ENCODE peak calls at places on chromosomes 3 and 15, in four cellular contexts. One of them, this sample, is unnamed.

GRCh38 chr3:13079510-13079909 is 6.3 kb upstream of the IQSEC1 start:
- DNase-seq in A549: no peak
- DNase-seq in esophagus muscularis mucosa: no peak
- DNase-seq in body of pancreas: no peak
- DNase-seq in this sample: no peak

GRCh38 chr3:164233951-164234350 is 844.3 kb downstream of the SI start:
- DNase-seq in esophagus muscularis mucosa: no peak
- DNase-seq in A549: no peak
- DNase-seq in body of pancreas: no peak
- DNase-seq in this sample: no peak

GRCh38 chr3:29594261-29594660 is 313.4 kb downstream of the RBMS3 start:
- DNase-seq in A549: no peak
- DNase-seq in esophagus muscularis mucosa: no peak
- DNase-seq in body of pancreas: no peak
- DNase-seq in this sample: no peak

GRCh38 chr3:184738982-184739381 is 27.1 kb upstream of the MAGEF1 start:
- DNase-seq in body of pancreas: no peak
- DNase-seq in esophagus muscularis mucosa: no peak
- DNase-seq in A549: no peak
- DNase-seq in this sample: no peak

GRCh38 chr3:192851821-192852352 is 65.8 kb downstream of the MB21D2 start:
- DNase-seq in esophagus muscularis mucosa: no peak
- DNase-seq in body of pancreas: peak
- DNase-seq in A549: peak
- DNase-seq in this sample: no peak

GRCh38 chr3:143288944-143289343 is 169.4 kb downstream of the CHST2 start:
- DNase-seq in body of pancreas: no peak
- DNase-seq in esophagus muscularis mucosa: no peak
- DNase-seq in A549: no peak
- DNase-seq in this sample: no peak

GRCh38 chr15:40352221-40352901 is 1.5 kb downstream of the PHGR1 start:
- DNase-seq in A549: no peak
- DNase-seq in body of pancreas: no peak
- DNase-seq in esophagus muscularis mucosa: no peak
- DNase-seq in this sample: no peak

GRCh38 chr15:45635191-45635638 is 386 bp downstream of the SQOR start:
- DNase-seq in esophagus muscularis mucosa: peak
- DNase-seq in A549: peak
- DNase-seq in body of pancreas: peak
- DNase-seq in this sample: peak

GRCh38 chr15:69424748-69425413 is 10.7 kb downstream of the KIF23 start:
- DNase-seq in A549: no peak
- DNase-seq in body of pancreas: no peak
- DNase-seq in esophagus muscularis mucosa: no peak
- DNase-seq in this sample: no peak

GRCh38 chr3:104598848-104599501 is 767.7 kb upstream of the ALCAM start:
- DNase-seq in A549: peak
- DNase-seq in esophagus muscularis mucosa: no peak
- DNase-seq in body of pancreas: peak
- DNase-seq in this sample: no peak

GRCh38 chr3:116939091-116939490 is 229.5 kb downstream of the TUSC7 start:
- DNase-seq in body of pancreas: no peak
- DNase-seq in A549: no peak
- DNase-seq in esophagus muscularis mucosa: no peak
- DNase-seq in this sample: no peak

GRCh38 chr15:36325206-36325605 is 254.2 kb upstream of the CDIN1 start:
- DNase-seq in esophagus muscularis mucosa: no peak
- DNase-seq in body of pancreas: no peak
- DNase-seq in A549: no peak
- DNase-seq in this sample: no peak

GRCh38 chr3:129888739-129889138 is 4.8 kb downstream of the TMCC1 start:
- DNase-seq in body of pancreas: no peak
- DNase-seq in esophagus muscularis mucosa: no peak
- DNase-seq in A549: peak
- DNase-seq in this sample: no peak

GRCh38 chr3:101861978-101862421 is 12.7 kb downstream of the NFKBIZ start:
- DNase-seq in A549: no peak
- DNase-seq in esophagus muscularis mucosa: no peak
- DNase-seq in body of pancreas: no peak
- DNase-seq in this sample: no peak
- TF ChIP-seq POLR2A in A549: no peak
- TF ChIP-seq POLR2A in esophagus muscularis mucosa: no peak
- TF ChIP-seq POLR2A in body of pancreas: no peak
- TF ChIP-seq POLR2A in this sample: peak

GRCh38 chr3:66497288-66497972 is 3.4 kb downstream of the LRIG1 start:
- DNase-seq in A549: no peak
- DNase-seq in esophagus muscularis mucosa: no peak
- DNase-seq in body of pancreas: no peak
- DNase-seq in this sample: no peak

GRCh38 chr3:66500575-66501482 is at the start of gene LRIG1:
- DNase-seq in body of pancreas: peak
- DNase-seq in esophagus muscularis mucosa: peak
- DNase-seq in A549: peak
- DNase-seq in this sample: peak

GRCh38 chr3:66499881-66500574 is 794 bp downstream of the LRIG1 start:
- DNase-seq in body of pancreas: peak
- DNase-seq in esophagus muscularis mucosa: no peak
- DNase-seq in A549: no peak
- DNase-seq in this sample: peak

GRCh38 chr3:66497982-66498671 is 2.7 kb downstream of the LRIG1 start:
- DNase-seq in A549: no peak
- DNase-seq in body of pancreas: peak
- DNase-seq in esophagus muscularis mucosa: no peak
- DNase-seq in this sample: no peak

GRCh38 chr3:66498718-66499611 is 1.9 kb downstream of the LRIG1 start:
- DNase-seq in esophagus muscularis mucosa: no peak
- DNase-seq in body of pancreas: no peak
- DNase-seq in A549: no peak
- DNase-seq in this sample: no peak
- TF ChIP-seq POLR2A in esophagus muscularis mucosa: no peak
- TF ChIP-seq POLR2A in body of pancreas: no peak
- TF ChIP-seq POLR2A in A549: no peak
- TF ChIP-seq POLR2A in this sample: no peak

DNA sequence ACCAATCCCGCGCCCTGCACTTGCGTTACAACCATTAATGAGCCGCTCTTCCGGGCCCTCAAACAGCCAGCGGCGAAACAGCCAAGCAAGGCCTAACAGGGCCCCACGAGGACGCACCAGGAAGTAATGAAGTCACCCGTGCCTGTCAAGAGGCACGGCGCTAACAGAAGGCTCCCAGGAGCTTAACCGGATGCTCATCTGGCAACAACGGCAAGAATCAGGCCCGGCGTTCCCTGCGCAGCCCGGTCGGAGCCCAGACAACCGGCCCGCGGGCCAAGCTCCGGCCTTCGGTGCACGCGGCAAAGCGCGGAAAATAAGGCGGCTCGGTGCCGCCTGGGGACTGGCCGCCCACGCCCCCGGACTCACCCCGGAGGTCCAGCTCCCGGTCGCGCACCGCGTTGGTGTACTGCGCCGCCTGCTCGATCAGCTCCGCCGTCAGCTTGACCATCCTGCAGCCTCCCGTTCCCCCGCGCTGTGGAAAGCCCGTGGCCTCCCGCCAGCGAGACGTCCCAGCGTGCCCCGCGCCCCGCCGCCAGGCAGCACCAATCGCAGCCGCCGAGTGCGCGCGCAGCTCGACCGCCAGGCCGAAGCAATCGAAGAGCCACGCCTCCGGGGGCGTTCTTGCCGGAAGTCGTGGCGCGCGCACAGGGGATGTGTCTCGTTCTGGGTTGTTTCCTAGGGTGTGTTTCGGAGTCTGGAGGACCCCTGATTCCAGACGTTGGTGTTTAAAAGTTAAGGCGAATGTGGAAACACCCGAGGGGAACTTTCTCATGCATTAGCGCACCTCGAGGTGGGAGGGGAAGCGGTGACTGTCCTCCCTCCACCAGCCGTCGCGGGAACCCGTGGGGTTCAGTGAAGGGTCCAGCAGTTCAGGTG is at the start of gene SNRPA1:
- DNase-seq in esophagus muscularis mucosa: peak
- DNase-seq in A549: peak
- DNase-seq in body of pancreas: peak
- DNase-seq in this sample: peak
- TF ChIP-seq POLR2A in esophagus muscularis mucosa: peak
- TF ChIP-seq POLR2A in A549: peak
- TF ChIP-seq POLR2A in body of pancreas: peak
- TF ChIP-seq POLR2A in this sample: peak

GRCh38 chr3:101721650-101721917 is 2.8 kb upstream of the CEP97 start:
- DNase-seq in A549: no peak
- DNase-seq in esophagus muscularis mucosa: no peak
- DNase-seq in body of pancreas: no peak
- DNase-seq in this sample: no peak

GRCh38 chr3:101722394-101723173 is 1.8 kb upstream of the CEP97 start:
- DNase-seq in A549: no peak
- DNase-seq in body of pancreas: no peak
- DNase-seq in esophagus muscularis mucosa: no peak
- DNase-seq in this sample: peak

GRCh38 chr3:101725192-101725889 is 927 bp downstream of the CEP97 start:
- DNase-seq in A549: no peak
- DNase-seq in esophagus muscularis mucosa: no peak
- DNase-seq in body of pancreas: peak
- DNase-seq in this sample: no peak

GRCh38 chr3:101725890-101726275 is 1.5 kb downstream of the CEP97 start:
- DNase-seq in A549: no peak
- DNase-seq in body of pancreas: no peak
- DNase-seq in esophagus muscularis mucosa: no peak
- DNase-seq in this sample: no peak

DNA sequence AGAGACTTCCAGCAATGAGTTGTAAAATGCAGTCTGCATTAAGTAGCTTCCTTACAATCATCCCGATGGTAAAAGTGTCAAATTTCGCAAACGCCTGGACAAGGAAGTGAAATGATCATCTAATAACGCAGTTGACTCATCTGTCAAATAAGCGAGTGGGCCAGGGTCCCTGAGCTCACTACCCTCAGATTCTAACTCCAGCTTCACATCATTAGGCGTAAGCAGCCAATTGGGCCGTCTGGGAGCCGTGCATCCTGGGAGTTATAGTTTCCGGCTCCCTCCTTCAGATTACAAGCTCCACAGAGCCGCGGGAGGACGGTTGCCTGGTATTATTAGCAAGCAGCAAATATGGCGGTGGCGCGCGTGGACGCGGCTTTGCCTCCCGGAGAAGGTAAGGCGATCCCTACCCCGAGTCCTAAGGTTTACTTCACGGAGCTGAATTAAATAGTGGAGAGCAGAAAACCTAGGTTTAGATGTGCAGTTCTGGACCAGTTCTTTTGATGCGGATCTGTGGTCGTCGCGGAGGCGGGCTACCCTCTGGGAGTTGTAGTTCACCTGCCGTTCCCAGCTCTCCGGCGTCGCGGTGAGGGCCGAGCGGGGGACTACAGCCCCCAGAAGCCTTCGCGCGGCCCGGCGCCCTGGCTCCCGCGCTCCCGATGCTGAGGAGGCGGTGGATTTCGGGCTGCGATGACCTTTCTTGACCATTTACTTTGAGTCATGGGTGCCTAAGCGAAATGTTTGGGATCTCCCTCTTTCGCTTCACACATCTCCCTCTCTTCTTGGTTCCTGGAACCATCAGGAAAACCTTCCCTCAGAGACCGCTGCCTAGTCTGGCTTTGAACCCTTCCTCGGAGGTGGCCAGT is at the start of gene CEP97:
- DNase-seq in body of pancreas: peak
- DNase-seq in esophagus muscularis mucosa: peak
- DNase-seq in A549: peak
- DNase-seq in this sample: peak
- TF ChIP-seq POLR2A in body of pancreas: no peak
- TF ChIP-seq POLR2A in esophagus muscularis mucosa: no peak
- TF ChIP-seq POLR2A in A549: peak
- TF ChIP-seq POLR2A in this sample: peak

GRCh38 chr3:127763816-127764215 is 58.5 kb downstream of the MGLL start:
- DNase-seq in A549: no peak
- DNase-seq in body of pancreas: no peak
- DNase-seq in esophagus muscularis mucosa: no peak
- DNase-seq in this sample: no peak

GRCh38 chr3:127761101-127761802 is 61.1 kb downstream of the MGLL start:
- DNase-seq in esophagus muscularis mucosa: no peak
- DNase-seq in body of pancreas: no peak
- DNase-seq in A549: no peak
- DNase-seq in this sample: no peak

GRCh38 chr3:127762787-127763105 is 59.6 kb downstream of the MGLL start:
- DNase-seq in body of pancreas: no peak
- DNase-seq in esophagus muscularis mucosa: no peak
- DNase-seq in A549: no peak
- DNase-seq in this sample: no peak

GRCh38 chr3:127763337-127763736 is 59.0 kb downstream of the MGLL start:
- DNase-seq in esophagus muscularis mucosa: no peak
- DNase-seq in body of pancreas: no peak
- DNase-seq in A549: no peak
- DNase-seq in this sample: no peak

DNA sequence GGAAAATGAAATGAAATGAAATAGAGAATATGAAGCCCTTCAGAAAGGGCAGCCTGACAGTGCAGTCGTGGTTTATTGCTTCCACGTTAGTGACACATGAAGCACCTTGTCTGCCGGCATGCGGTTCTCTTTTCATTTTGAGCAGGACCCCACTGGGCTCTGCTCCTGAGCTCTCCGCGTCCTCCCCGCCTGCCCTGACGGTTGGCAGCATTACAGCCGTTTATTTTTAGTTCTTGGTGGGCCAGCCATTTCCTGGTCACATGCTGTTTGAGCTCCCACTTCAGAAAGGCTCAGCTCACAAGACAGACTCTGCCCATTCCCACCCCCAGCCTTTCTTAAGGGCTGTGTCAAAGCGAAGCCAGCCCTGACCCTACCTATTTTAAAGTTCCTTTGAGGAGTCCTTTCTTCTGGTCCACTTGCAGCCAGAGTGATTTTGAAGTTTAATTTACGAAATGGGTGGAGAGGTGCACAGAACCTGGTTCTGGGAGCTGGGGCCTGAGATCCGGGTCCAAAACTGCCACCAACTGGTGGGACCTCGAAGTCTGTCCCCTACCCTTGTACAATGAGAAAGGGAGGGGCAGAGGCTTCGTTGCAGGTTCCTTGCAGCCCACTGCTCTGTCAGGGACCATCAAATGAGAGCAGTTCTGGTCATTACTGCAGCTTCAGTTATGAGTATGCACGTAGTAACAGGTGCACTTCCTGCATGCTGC is 60.1 kb downstream of the MGLL start:
- DNase-seq in A549: no peak
- DNase-seq in esophagus muscularis mucosa: no peak
- DNase-seq in body of pancreas: no peak
- DNase-seq in this sample: no peak
- TF ChIP-seq POLR2A in A549: no peak
- TF ChIP-seq POLR2A in esophagus muscularis mucosa: no peak
- TF ChIP-seq POLR2A in body of pancreas: no peak
- TF ChIP-seq POLR2A in this sample: peak

GRCh38 chr3:195911041-195911945 is 2.9 kb upstream of the TNK2 start:
- DNase-seq in A549: no peak
- DNase-seq in body of pancreas: no peak
- DNase-seq in esophagus muscularis mucosa: no peak
- DNase-seq in this sample: no peak

GRCh38 chr3:195909294-195909644 is 918 bp upstream of the TNK2 start:
- DNase-seq in A549: no peak
- DNase-seq in body of pancreas: no peak
- DNase-seq in esophagus muscularis mucosa: no peak
- DNase-seq in this sample: no peak

GRCh38 chr3:195908439-195909293 is at the start of gene TNK2:
- DNase-seq in A549: no peak
- DNase-seq in esophagus muscularis mucosa: no peak
- DNase-seq in body of pancreas: no peak
- DNase-seq in this sample: no peak

GRCh38 chr3:195910499-195910845 is 2.1 kb upstream of the TNK2 start:
- DNase-seq in esophagus muscularis mucosa: no peak
- DNase-seq in body of pancreas: no peak
- DNase-seq in A549: no peak
- DNase-seq in this sample: no peak

GRCh38 chr3:195909645-195910498 is 1.5 kb upstream of the TNK2 start:
- DNase-seq in body of pancreas: peak
- DNase-seq in A549: peak
- DNase-seq in esophagus muscularis mucosa: no peak
- DNase-seq in this sample: peak
- TF ChIP-seq POLR2A in body of pancreas: no peak
- TF ChIP-seq POLR2A in A549: peak
- TF ChIP-seq POLR2A in esophagus muscularis mucosa: no peak
- TF ChIP-seq POLR2A in this sample: no peak